ENCODE peak calls at places on chromosome 5, in eight cellular contexts. V is activated T-cell treated with anti-CD3 and anti-CD28 coated beads, Interleukin-2, amount 50 U/mL, for 24 hours; J is NAMALWA; Y is epithelial cell of prostate; U is GF-D8; I is amygdala; M is left ventricle myocardium superior; C is caudate nucleus. R is an unnamed sample.

GRCh38 chr5:1174122-1174936 is 27.1 kb upstream of the SLC6A19 start:
- DNase-seq in V (peak), J (no peak), Y (peak), U (no peak), I (no peak), M (peak), C (peak), R (no peak)

GRCh38 chr5:78958672-78959410 is 26.3 kb downstream of the ARSB start:
- DNase-seq in V (no peak), J (no peak), Y (no peak), U (no peak), I (no peak), M (no peak), C (no peak), R (no peak)

GRCh38 chr5:80569086-80569960 is 757 bp downstream of the ANKRD34B start:
- DNase-seq in V (peak), J (no peak), Y (no peak), U (no peak), I (no peak), M (peak), C (no peak), R (no peak)

GRCh38 chr5:135978993-135979392 is 24.2 kb upstream of the LECT2 start:
- DNase-seq in V (no peak), J (no peak), Y (no peak), U (no peak), I (no peak), M (no peak), C (no peak), R (no peak)

GRCh38 chr5:78587081-78587774 is 61.3 kb downstream of the LHFPL2 start:
- DNase-seq in V (no peak), J (no peak), Y (no peak), U (no peak), I (no peak), M (no peak), C (no peak), R (no peak)

GRCh38 chr5:39675676-39676075 is 250.9 kb upstream of the DAB2 start:
- DNase-seq in V (no peak), J (no peak), Y (no peak), U (no peak), I (no peak), M (no peak), C (no peak), R (no peak)

GRCh38 chr5:38621840-38622513 is 65.5 kb upstream of the LIFR start:
- DNase-seq in V (no peak), J (no peak), Y (no peak), U (no peak), I (no peak), M (no peak), C (no peak), R (no peak)

GRCh38 chr5:135477594-135477993 is 25.4 kb upstream of the TIFAB start:
- DNase-seq in V (no peak), J (no peak), Y (no peak), U (no peak), I (no peak), M (no peak), C (no peak), R (no peak)

GRCh38 chr5:155822177-155822576 is 504.8 kb upstream of the SGCD start:
- DNase-seq in V (no peak), J (no peak), Y (no peak), U (no peak), I (no peak), M (no peak), C (no peak), R (no peak)

GRCh38 chr5:74095871-74096270 is 469.9 kb downstream of the ARHGEF28 start:
- DNase-seq in V (no peak), J (no peak), Y (no peak), U (no peak), I (no peak), M (no peak), C (no peak), R (no peak)

GRCh38 chr5:54251981-54252380 is 58.4 kb downstream of the ARL15 start:
- DNase-seq in V (no peak), J (no peak), Y (peak), U (no peak), I (no peak), M (no peak), C (no peak), R (no peak)

GRCh38 chr5:135217669-135218485 is 181.2 kb downstream of the MACROH2A1 start:
- DNase-seq in V (no peak), J (peak), Y (no peak), U (no peak), I (no peak), M (no peak), C (no peak), R (no peak)

GRCh38 chr5:156892223-156892622 is 42.1 kb downstream of the PPP1R2B start:
- DNase-seq in V (no peak), J (peak), Y (no peak), U (no peak), I (no peak), M (no peak), C (no peak), R (no peak)

GRCh38 chr5:165876538-165876937 is 2371.1 kb downstream of the MAT2B start:
- DNase-seq in V (no peak), J (no peak), Y (no peak), U (no peak), I (no peak), M (no peak), C (no peak), R (no peak)

GRCh38 chr5:59236996-59237395 is 654.1 kb downstream of the RAB3C start:
- DNase-seq in V (no peak), J (no peak), Y (no peak), U (no peak), I (no peak), M (no peak), C (no peak), R (no peak)

GRCh38 chr5:135481387-135481786 is 29.2 kb upstream of the TIFAB start:
- DNase-seq in V (no peak), J (no peak), Y (no peak), U (peak), I (no peak), M (no peak), C (no peak), R (no peak)

GRCh38 chr5:167363065-167363464 is 928.4 kb upstream of the WWC1 start:
- DNase-seq in V (no peak), J (no peak), Y (no peak), U (no peak), I (no peak), M (no peak), C (no peak), R (no peak)

GRCh38 chr5:39302507-39302906 is 61.8 kb downstream of the C9 start:
- DNase-seq in V (no peak), J (no peak), Y (no peak), U (no peak), I (no peak), M (no peak), C (no peak), R (no peak)

GRCh38 chr5:115831163-115831768 is 10.1 kb downstream of the ATG12 start:
- DNase-seq in V (no peak), J (peak), Y (no peak), U (no peak), I (no peak), M (no peak), C (no peak), R (no peak)

GRCh38 chr5:163379298-163380155 is 57.9 kb upstream of the CCNG1 start:
- DNase-seq in V (no peak), J (no peak), Y (peak), U (peak), I (no peak), M (no peak), C (no peak), R (no peak)

GRCh38 chr5:75663621-75664285 is 52.5 kb downstream of the ANKDD1B start:
- DNase-seq in V (no peak), J (no peak), Y (no peak), U (no peak), I (no peak), M (no peak), C (no peak), R (no peak)

GRCh38 chr5:36948041-36948440 is 71.5 kb downstream of the NIPBL start:
- DNase-seq in V (no peak), J (no peak), Y (no peak), U (no peak), I (no peak), M (no peak), C (no peak), R (no peak)

GRCh38 chr5:55694152-55694830 is 17.8 kb downstream of the SLC38A9 start:
- DNase-seq in V (no peak), J (peak), Y (no peak), U (no peak), I (no peak), M (no peak), C (no peak), R (no peak)

R was measured in keratinocyte.